ENCODE peak calls at places on chromosomes 4 and X, in ten cellular contexts. M, I, D, G, C, A, O, V, L and X are unnamed samples. For H3K9me3, the result is how much of the 10 kb centered on the place peaks cover.

GRCh38 chrX:16479206-16479869 is 170.6 kb upstream of the S100G start:
- DNase-seq in M (no peak), I (no peak), D (no peak), G (no peak), C (peak), A (no peak), O (no peak), V (peak), L (no peak), X (no peak)

GRCh38 chr4:98908182-98908581 is 20.8 kb downstream of the EIF4E start:
- DNase-seq in M (no peak), I (no peak), D (no peak), G (no peak), C (no peak), A (no peak), O (no peak), V (no peak), L (no peak), X (no peak)

GRCh38 chr4:151174784-151175183 is 75.4 kb downstream of the RPS3A start:
- DNase-seq in M (no peak), I (peak), D (no peak), G (no peak), C (no peak), A (no peak), O (no peak), V (no peak), L (no peak), X (no peak)

GRCh38 chrX:150573702-150574101 is 5.3 kb downstream of the MTM1 start:
- DNase-seq in M (no peak), I (no peak), D (no peak), G (no peak), C (no peak), A (peak), O (no peak), V (no peak), L (no peak), X (no peak)

GRCh38 chrX:1416965-1417760 is 25.2 kb upstream of the SLC25A6 start:
- DNase-seq in M (no peak), I (no peak), D (no peak), G (no peak), C (no peak), A (no peak), O (no peak), V (no peak), L (no peak), X (peak)

GRCh38 chrX:29617725-29618124 is 597.6 kb upstream of the MAGEB2 start:
- DNase-seq in M (no peak), I (no peak), D (no peak), G (no peak), C (peak), A (no peak), O (no peak), V (peak), L (no peak), X (no peak)

GRCh38 chrX:16666541-16666940 is 16.6 kb downstream of the S100G start:
- DNase-seq in M (no peak), I (peak), D (no peak), G (no peak), C (peak), A (no peak), O (no peak), V (no peak), L (no peak), X (no peak)

GRCh38 chr4:109959195-109959594 is 46.5 kb downstream of the EGF start:
- DNase-seq in M (no peak), I (no peak), D (no peak), G (no peak), C (no peak), A (no peak), O (no peak), V (no peak), L (no peak), X (no peak)

GRCh38 chr4:85019411-85019810 is 52.9 kb upstream of the WDFY3 start:
- DNase-seq in M (no peak), I (no peak), D (no peak), G (no peak), C (no peak), A (no peak), O (no peak), V (no peak), L (no peak), X (no peak)

GRCh38 chrX:11557120-11557519 is 108.6 kb downstream of the ARHGAP6 start:
- DNase-seq in M (no peak), I (no peak), D (no peak), G (no peak), C (peak), A (no peak), O (no peak), V (peak), L (no peak), X (no peak)

GRCh38 chr4:138308421-138308820 is 66.3 kb upstream of the SLC7A11 start:
- DNase-seq in M (no peak), I (no peak), D (no peak), G (no peak), C (peak), A (no peak), O (no peak), V (no peak), L (no peak), X (no peak)

GRCh38 chr4:112765317-112765989 is 128.5 kb downstream of the LARP7 start:
- DNase-seq in M (no peak), I (peak), D (no peak), G (no peak), C (peak), A (no peak), O (peak), V (peak), L (peak), X (no peak)

GRCh38 chrX:130623508-130623907 is 221.7 kb downstream of the RBMX2 start:
- DNase-seq in M (no peak), I (no peak), D (no peak), G (no peak), C (no peak), A (no peak), O (no peak), V (no peak), L (no peak), X (no peak)

GRCh38 chrX:1582686-1583437 is 8.5 kb upstream of the AKAP17A start:
- DNase-seq in M (no peak), I (peak), D (no peak), G (no peak), C (peak), A (no peak), O (no peak), V (no peak), L (no peak), X (peak)

GRCh38 chr4:94892051-94892450 is 134.3 kb downstream of the BMPR1B start:
- DNase-seq in M (no peak), I (no peak), D (no peak), G (no peak), C (no peak), A (no peak), O (no peak), V (no peak), L (no peak), X (no peak)

GRCh38 chr4:26032142-26032541 is 118.1 kb downstream of the SMIM20 start:
- DNase-seq in M (no peak), I (no peak), D (no peak), G (no peak), C (peak), A (no peak), O (no peak), V (peak), L (no peak), X (no peak)

GRCh38 chr4:88897752-88898151 is 159.2 kb downstream of the FAM13A start:
- DNase-seq in M (no peak), I (no peak), D (no peak), G (no peak), C (no peak), A (no peak), O (no peak), V (no peak), L (no peak), X (no peak)

GRCh38 chr4:8029689-8030088 is 90.0 kb upstream of the AFAP1 start:
- DNase-seq in M (no peak), I (no peak), D (no peak), G (no peak), C (no peak), A (no peak), O (no peak), V (no peak), L (no peak), X (no peak)

GRCh38 chr4:87633239-87633638 is 16.8 kb upstream of the DMP1 start:
- DNase-seq in M (no peak), I (no peak), D (no peak), G (no peak), C (peak), A (no peak), O (peak), V (peak), L (no peak), X (no peak)

GRCh38 chr4:110533940-110534339 is 58.0 kb downstream of the ENPEP start:
- DNase-seq in M (no peak), I (no peak), D (no peak), G (no peak), C (peak), A (no peak), O (no peak), V (peak), L (no peak), X (no peak)

GRCh38 chr4:99400831-99401230 is 34.3 kb downstream of the ADH7 start:
- DNase-seq in M (no peak), I (no peak), D (no peak), G (no peak), C (no peak), A (no peak), O (no peak), V (no peak), L (no peak), X (no peak)

GRCh38 chr4:185463541-185463940 is 8.0 kb downstream of the CCDC110 start:
- DNase-seq in M (no peak), I (no peak), D (no peak), G (no peak), C (no peak), A (no peak), O (no peak), V (no peak), L (no peak), X (no peak)

GRCh38 chr4:4608214-4608537 is 66.3 kb upstream of the STX18 start:
- DNase-seq in M (no peak), I (no peak), D (no peak), G (no peak), C (peak), A (no peak), O (no peak), V (no peak), L (no peak), X (no peak)

GRCh38 chrX:30865020-30865419 is 24.0 kb downstream of the TAB3 start:
- DNase-seq in M (no peak), I (peak), D (no peak), G (no peak), C (peak), A (no peak), O (peak), V (no peak), L (no peak), X (no peak)

GRCh38 chrX:129522184-129523059 is 868 bp downstream of the SMARCA1 start:
- DNase-seq in M (peak), I (peak), D (peak), G (peak), C (peak), A (no peak), O (peak), V (peak), L (no peak), X (peak)

GRCh38 chr4:26452565-26453531 is 37.4 kb downstream of the CCKAR start:
- DNase-seq in M (no peak), I (peak), D (no peak), G (no peak), C (no peak), A (no peak), O (no peak), V (no peak), L (no peak), X (no peak)

GRCh38 chrX:9534686-9535085 is 69.8 kb downstream of the TBL1X start:
- DNase-seq in M (no peak), I (no peak), D (peak), G (no peak), C (peak), A (no peak), O (no peak), V (peak), L (no peak), X (no peak)

GRCh38 chrX:131792789-131793462 is 230.2 kb upstream of the STK26 start:
- DNase-seq in M (peak), I (no peak), D (peak), G (no peak), C (peak), A (no peak), O (no peak), V (no peak), L (peak), X (no peak)

GRCh38 chrX:154380153-154380552 is 1.1 kb downstream of the EMD start:
- DNase-seq in M (no peak), I (no peak), D (no peak), G (no peak), C (peak), A (no peak), O (no peak), V (no peak), L (no peak), X (no peak)

GRCh38 chrX:65874765-65875164 is 165.1 kb downstream of the VSIG4 start:
- DNase-seq in M (no peak), I (no peak), D (no peak), G (no peak), C (peak), A (no peak), O (no peak), V (no peak), L (no peak), X (no peak)

GRCh38 chr4:11232004-11232403 is 196.7 kb downstream of the HS3ST1 start:
- DNase-seq in M (no peak), I (no peak), D (no peak), G (no peak), C (no peak), A (no peak), O (no peak), V (no peak), L (no peak), X (no peak)

GRCh38 chr4:82981116-82981515 is 29.5 kb downstream of the LIN54 start:
- DNase-seq in M (no peak), I (no peak), D (no peak), G (no peak), C (no peak), A (no peak), O (no peak), V (no peak), L (no peak), X (no peak)

GRCh38 chr4:3071811-3072210 is 2.5 kb downstream of the HTT-AS start:
- DNase-seq in M (no peak), I (no peak), D (no peak), G (no peak), C (peak), A (no peak), O (no peak), V (peak), L (no peak), X (no peak)

GRCh38 chrX:51569561-51569960 is 49.2 kb downstream of the CENPVL3 start:
- DNase-seq in M (no peak), I (no peak), D (no peak), G (no peak), C (peak), A (no peak), O (no peak), V (no peak), L (no peak), X (no peak)

GRCh38 chrX:18938710-18939109 is 45.2 kb downstream of the PHKA2 start:
- DNase-seq in M (no peak), I (no peak), D (no peak), G (no peak), C (no peak), A (no peak), O (no peak), V (peak), L (no peak), X (no peak)

GRCh38 chr4:126991965-126992364 is 640.8 kb upstream of the INTU start:
- DNase-seq in M (no peak), I (no peak), D (no peak), G (no peak), C (peak), A (no peak), O (no peak), V (peak), L (no peak), X (no peak)

DNA sequence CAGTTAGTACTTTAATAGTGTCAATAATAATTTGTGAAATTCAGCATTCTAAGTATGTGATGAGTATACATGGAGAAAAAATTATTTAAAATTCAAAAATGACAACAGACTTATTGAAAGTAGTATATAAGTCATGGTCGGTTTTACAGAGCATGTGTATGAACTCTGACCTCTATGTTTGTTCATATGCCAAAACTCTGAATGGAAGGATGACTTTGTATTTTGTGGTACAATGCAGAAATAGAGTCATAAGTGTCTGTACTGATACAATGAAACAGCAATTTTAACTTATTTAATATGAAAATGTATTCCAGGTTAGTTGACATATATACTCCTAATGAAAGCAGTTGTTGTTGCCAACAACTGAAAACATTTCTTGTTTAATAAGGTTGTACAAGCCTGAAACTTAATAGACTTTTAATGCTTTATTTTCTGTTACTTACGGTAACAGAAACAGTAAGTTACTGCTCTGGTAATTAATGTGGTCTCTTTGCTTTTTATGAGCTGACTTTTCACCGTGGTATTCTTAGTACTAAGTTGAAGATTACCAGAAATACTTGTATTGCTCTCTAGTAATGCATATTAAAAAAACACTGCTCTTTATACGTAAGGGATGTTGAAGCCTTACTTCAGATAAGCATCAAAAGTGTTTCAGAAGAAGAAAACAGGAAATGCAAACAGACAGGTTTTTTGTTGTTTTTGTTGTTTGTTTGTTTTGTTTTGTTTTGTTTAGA is 1.9 kb downstream of the UBE2K start:
- DNase-seq in M (no peak), I (no peak), D (no peak), G (no peak), C (peak), A (no peak), O (no peak), V (peak), L (no peak), X (no peak)
- H3K4me3 ChIP-seq in M (peak), I (peak), D (peak), G (peak), C (peak), A (peak), O (peak), V (peak), L (peak), X (peak)

DNA sequence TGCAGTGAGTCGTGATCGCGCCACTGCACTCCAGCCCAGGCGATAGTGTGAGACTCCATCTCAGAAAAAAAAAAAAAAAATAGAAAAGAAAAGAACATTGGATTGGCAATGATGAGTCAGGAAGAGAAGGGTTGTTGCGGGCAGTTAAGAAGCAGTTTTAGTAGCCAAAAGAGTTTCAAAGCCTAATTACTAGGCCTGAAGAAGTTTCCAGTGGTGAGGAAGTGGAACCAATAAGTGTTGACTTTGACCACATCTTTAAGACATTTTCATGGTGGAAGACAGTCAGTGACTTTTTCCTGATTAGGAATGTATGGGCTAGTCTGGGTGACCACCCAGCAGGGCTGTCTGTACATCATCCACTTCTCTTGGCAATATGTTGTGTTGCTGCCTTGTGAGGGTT is 442.3 kb downstream of the AFF2 start:
- DNase-seq in M (no peak), I (no peak), D (no peak), G (no peak), C (no peak), A (no peak), O (no peak), V (no peak), L (no peak), X (no peak)
- H3K9me3 ChIP-seq in M (under half), I (under half), D (under half), G (under half), C (under half), A (under half), O (under half), V (under half), L (under half), X (under half)

DNA sequence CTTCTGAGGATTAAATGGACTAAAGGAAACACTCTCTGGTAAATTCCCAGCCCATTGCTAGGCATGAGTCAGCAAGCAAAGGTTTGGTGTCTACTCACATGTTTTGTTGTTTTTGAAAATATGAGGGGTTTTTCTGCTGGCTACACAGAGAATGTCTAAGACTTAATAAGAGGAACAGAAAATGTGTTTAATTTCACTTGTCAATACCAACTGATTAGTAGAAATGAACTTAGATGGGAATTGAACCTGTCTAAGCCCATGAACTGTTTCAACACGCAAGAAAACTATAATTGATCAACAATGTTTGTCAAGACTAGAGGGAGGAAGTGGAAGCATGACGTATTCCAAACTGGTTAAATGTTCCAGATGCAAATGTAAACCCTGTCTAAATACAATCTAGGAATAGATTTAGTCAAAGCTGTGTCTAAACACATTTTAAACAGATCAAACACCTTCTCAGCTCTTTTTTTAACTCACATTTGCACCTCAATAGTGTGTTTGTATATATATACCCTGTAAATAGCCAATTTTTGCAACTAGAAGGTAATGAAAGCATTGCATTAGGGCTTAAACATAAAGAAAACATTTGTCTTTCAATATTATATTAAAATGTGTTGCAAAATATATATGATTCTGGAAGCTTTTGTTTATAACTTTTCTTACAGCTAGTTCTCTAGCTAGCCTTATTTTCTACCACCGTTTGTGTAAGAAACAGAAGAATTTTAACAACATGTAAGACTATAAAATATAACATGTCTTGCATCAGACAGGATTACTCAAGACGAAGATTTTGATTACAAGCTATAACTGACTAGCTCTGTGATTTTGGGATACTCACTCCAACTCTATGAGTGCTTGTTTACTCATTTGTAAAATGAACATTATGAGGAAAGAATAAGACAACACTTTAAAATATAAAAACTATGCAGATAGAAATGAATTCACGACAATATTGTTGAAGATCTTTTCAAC is 607.8 kb downstream of the FSTL5 start:
- DNase-seq in M (no peak), I (no peak), D (no peak), G (no peak), C (peak), A (no peak), O (no peak), V (peak), L (peak), X (no peak)
- H3K27ac ChIP-seq in M (no peak), I (no peak), D (no peak), G (no peak), C (no peak), A (no peak), O (no peak), V (no peak), L (peak), X (no peak)

GRCh38 chrX:2584216-2584615 is 83.4 kb upstream of the DHRSX start:
- DNase-seq in M (no peak), I (peak), D (no peak), G (no peak), C (no peak), A (no peak), O (peak), V (no peak), L (no peak), X (no peak)

GRCh38 chrX:2588049-2588448 is 87.3 kb upstream of the DHRSX start:
- DNase-seq in M (no peak), I (no peak), D (no peak), G (no peak), C (no peak), A (no peak), O (no peak), V (no peak), L (no peak), X (no peak)

GRCh38 chrX:2587146-2587545 is 86.4 kb upstream of the DHRSX start:
- DNase-seq in M (no peak), I (no peak), D (no peak), G (no peak), C (no peak), A (no peak), O (no peak), V (no peak), L (no peak), X (no peak)

GRCh38 chrX:2583194-2584162 is 82.7 kb upstream of the DHRSX start:
- DNase-seq in M (no peak), I (peak), D (no peak), G (no peak), C (no peak), A (no peak), O (no peak), V (no peak), L (no peak), X (no peak)

GRCh38 chrX:2584659-2585470 is 84.1 kb upstream of the DHRSX start:
- DNase-seq in M (no peak), I (peak), D (no peak), G (no peak), C (no peak), A (no peak), O (no peak), V (no peak), L (no peak), X (no peak)
- H3K4me3 ChIP-seq in M (no peak), I (no peak), D (no peak), G (peak), C (no peak), A (no peak), O (peak), V (no peak), L (no peak), X (no peak)